ENCODE peak calls at places on chromosomes 12 and 14, in nine cellular contexts. A is mammary epithelial cell; V is lower lobe of right lung; X is stomach; M is CD8-positive, alpha-beta memory T cell; H is upper lobe of right lung; D is neural progenitor cell; U is lung; S is IMR-90. F is an unnamed sample.

GRCh38 chr12:19710811-19711793 is 271.8 kb downstream of the AEBP2 start:
- DNase-seq in A (no peak), V (no peak), X (no peak), M (no peak), H (no peak), D (no peak), U (no peak), S (no peak), F (no peak)

GRCh38 chr12:65720739-65721138 is 103.5 kb upstream of the HMGA2 start:
- DNase-seq in A (no peak), V (no peak), X (no peak), M (no peak), H (no peak), D (peak), U (no peak), S (no peak), F (no peak)

GRCh38 chr12:25769076-25769945 is 189.2 kb upstream of the RASSF8 start:
- DNase-seq in A (peak), V (no peak), X (no peak), M (no peak), H (no peak), D (no peak), U (no peak), S (peak), F (no peak)

GRCh38 chr12:33205986-33206385 is 233.6 kb downstream of the SYT10 start:
- DNase-seq in A (peak), V (no peak), X (no peak), M (no peak), H (no peak), D (no peak), U (no peak), S (no peak), F (no peak)

GRCh38 chr14:75059642-75060041 is 4.2 kb downstream of the ACYP1 start:
- DNase-seq in A (peak), V (no peak), X (no peak), M (no peak), H (no peak), D (no peak), U (no peak), S (peak), F (no peak)

GRCh38 chr14:105292810-105293711 is 7.7 kb downstream of the BRF1 start:
- DNase-seq in A (no peak), V (no peak), X (no peak), M (no peak), H (no peak), D (no peak), U (no peak), S (no peak), F (no peak)

GRCh38 chr12:108815875-108816594 is 41.3 kb downstream of the SSH1 start:
- DNase-seq in A (peak), V (no peak), X (no peak), M (no peak), H (no peak), D (no peak), U (no peak), S (peak), F (no peak)

GRCh38 chr12:87529386-87529785 is 499.8 kb downstream of the C12orf50 start:
- DNase-seq in A (no peak), V (no peak), X (no peak), M (no peak), H (no peak), D (no peak), U (no peak), S (no peak), F (no peak)

GRCh38 chr12:132724506-132725220 is 14.0 kb downstream of the PGAM5 start:
- DNase-seq in A (no peak), V (no peak), X (no peak), M (no peak), H (no peak), D (no peak), U (no peak), S (no peak), F (no peak)

DNA sequence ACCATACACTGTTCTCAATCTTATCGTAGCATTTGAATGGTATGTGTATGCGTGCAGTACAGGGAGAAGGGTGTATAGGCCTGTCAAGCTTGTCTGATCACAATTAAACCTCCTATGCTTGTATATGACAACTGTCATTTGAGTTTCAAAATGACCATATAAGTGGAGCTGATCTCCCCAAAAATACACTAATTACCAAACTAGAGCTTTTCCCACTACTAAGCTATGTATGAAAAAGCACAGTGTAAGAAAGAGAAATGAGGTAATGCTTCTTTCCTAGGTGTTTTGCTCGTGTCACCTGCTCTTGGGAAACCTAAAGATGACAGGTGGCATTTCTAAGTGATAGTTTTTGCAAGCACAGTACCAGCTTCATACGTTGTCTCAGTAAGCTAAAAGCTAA is 1.1 kb upstream of the STK38L start:
- DNase-seq in A (no peak), V (no peak), X (no peak), M (no peak), H (no peak), D (no peak), U (no peak), S (no peak), F (no peak)
- H3K27ac ChIP-seq in A (no peak), V (no peak), X (peak), M (no peak), H (no peak), D (no peak), U (peak), S (no peak), F (no peak)

DNA sequence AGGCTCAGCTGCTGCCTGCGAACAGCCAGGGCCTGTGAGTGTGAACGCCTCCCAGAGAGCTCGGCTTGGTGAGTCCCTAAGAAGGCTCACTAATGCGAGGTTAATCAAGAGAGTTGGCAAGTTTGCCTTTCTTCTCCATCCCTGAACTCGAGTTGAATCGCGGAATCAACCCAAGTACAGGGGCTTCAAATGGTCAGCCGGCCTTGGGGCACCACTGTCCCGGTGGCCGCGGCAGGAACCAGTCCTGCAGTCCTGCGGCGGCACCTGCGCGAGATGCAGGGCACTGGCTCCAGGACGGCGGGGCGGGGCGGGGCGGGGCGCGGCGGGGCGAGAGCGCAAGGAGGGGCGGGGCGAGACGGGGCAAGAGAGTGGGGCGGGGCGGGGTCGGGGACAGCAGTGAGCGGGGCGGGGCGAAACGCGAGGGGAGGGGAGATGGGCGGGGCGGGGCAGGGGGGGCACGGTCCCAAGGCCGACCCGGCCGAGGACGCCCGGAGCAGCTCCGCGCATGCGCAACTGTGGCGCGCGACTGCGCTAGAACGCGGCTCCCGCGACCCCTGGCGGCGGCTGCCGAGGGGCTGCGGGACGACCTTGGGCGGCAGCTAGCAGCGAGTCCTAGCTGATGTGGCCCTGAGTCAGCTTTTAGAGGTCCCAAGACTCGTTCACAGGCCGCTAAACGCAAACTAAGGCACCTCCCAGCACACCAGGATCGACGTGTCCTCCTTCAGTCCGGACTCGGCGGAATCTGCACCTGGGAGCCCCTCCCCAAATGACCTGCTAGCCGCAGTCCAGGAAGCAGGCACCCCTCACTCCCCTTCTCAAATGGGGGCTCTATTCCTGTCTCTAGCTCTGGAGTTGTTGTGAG is 58.0 kb downstream of the TTC7B start:
- DNase-seq in A (peak), V (peak), X (peak), M (peak), H (peak), D (peak), U (peak), S (peak), F (peak)
- H3K27ac ChIP-seq in A (peak), V (peak), X (peak), M (peak), H (peak), D (no peak), U (peak), S (peak), F (peak)

DNA sequence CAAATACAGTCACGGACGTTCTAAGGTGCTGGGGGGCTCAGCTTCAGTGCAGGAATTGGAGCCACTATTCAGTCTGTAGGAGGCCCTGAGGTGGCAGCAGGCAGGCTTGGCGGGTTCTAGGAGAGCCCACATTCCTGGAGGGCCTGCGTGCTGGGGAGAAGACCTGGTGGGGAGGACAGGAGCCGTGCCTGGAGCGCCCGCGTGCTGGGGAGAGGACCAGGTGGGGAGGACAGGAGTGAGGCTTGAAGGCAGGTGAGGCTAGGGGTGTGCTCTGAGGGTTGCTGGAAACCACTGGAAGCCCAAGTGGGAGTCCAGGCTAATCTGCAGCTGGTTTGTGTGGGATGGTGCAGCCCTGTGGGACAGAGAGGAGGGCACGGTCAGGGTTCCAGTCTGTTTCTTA is 23.1 kb downstream of the RHOF start:
- DNase-seq in A (no peak), V (no peak), X (no peak), M (no peak), H (no peak), D (no peak), U (no peak), S (no peak), F (no peak)
- H3K27ac ChIP-seq in A (no peak), V (no peak), X (no peak), M (peak), H (no peak), D (no peak), U (no peak), S (no peak), F (no peak)

GRCh38 chr12:95998611-95999300 is 2.6 kb upstream of the HAL start:
- DNase-seq in A (peak), V (no peak), X (no peak), M (peak), H (no peak), D (peak), U (peak), S (peak), F (no peak)
- H3K27ac ChIP-seq in A (no peak), V (peak), X (no peak), M (no peak), H (no peak), D (no peak), U (no peak), S (no peak), F (no peak)

DNA sequence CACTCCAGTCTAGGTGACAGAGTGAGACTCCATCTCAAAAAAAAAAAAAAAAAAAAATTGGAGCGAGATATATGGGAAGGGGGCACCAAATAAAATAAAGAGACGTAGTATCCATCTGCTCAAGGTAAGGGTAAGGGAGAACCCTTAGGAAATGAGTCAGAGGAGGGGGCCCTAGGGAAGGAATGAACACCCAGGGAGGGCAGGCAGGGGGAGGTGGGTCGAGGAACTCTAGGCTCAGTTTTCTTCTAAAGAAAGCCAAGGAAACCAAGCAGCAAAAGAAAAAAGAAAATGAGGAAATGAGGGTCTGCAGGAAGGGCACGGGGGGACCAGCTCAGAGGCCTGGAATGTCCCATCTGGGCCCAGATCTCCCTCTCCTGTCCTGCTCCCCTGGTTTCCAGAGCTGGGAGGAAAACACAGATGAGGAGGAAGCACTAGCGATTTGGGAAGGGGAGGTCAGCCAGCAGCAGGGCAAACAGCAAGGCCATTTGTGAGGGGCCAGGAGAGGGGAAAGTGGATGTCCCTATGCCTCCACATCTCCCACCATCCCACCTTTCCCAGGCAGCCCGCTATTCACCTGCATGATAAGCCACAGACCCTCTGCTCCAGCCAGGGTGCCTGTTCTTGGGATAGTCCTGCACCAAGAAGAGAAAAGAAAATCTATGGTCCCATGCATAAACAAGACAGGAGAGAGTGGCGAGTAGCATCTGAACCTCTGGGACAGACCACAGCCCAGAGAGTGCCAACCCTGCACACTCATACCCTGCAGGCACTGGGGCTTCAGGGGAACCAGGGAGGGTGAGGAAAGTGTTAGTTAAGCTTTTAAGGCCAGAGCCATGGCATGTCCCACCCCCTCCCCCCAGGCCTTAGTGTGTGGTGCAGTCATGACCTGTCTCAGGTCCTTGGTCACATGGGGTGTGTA is 11.9 kb downstream of the SPRYD3 start:
- DNase-seq in A (no peak), V (no peak), X (peak), M (no peak), H (peak), D (no peak), U (no peak), S (no peak), F (no peak)
- H3K27ac ChIP-seq in A (no peak), V (no peak), X (no peak), M (no peak), H (no peak), D (no peak), U (no peak), S (peak), F (no peak)

GRCh38 chr12:468671-469389 is 9.1 kb downstream of the B4GALNT3 start:
- DNase-seq in A (no peak), V (no peak), X (peak), M (no peak), H (no peak), D (no peak), U (no peak), S (peak), F (no peak)
- H3K27ac ChIP-seq in A (no peak), V (peak), X (peak), M (no peak), H (no peak), D (no peak), U (peak), S (no peak), F (no peak)

GRCh38 chr12:130825771-130826150 is 13.3 kb downstream of the STX2 start:
- DNase-seq in A (no peak), V (no peak), X (no peak), M (no peak), H (no peak), D (no peak), U (no peak), S (no peak), F (no peak)
- H3K27ac ChIP-seq in A (no peak), V (peak), X (no peak), M (no peak), H (peak), D (no peak), U (no peak), S (peak), F (no peak)

GRCh38 chr14:22566845-22567244 is 22.2 kb downstream of the DAD1 start:
- DNase-seq in A (no peak), V (no peak), X (no peak), M (no peak), H (no peak), D (no peak), U (no peak), S (no peak), F (no peak)
- H3K27ac ChIP-seq in A (no peak), V (peak), X (peak), M (peak), H (no peak), D (no peak), U (no peak), S (no peak), F (no peak)

GRCh38 chr12:28708918-28709371 is 440.1 kb upstream of the FAR2 start:
- DNase-seq in A (no peak), V (no peak), X (no peak), M (no peak), H (no peak), D (no peak), U (no peak), S (peak), F (no peak)
- H3K27ac ChIP-seq in A (no peak), V (no peak), X (no peak), M (no peak), H (no peak), D (no peak), U (no peak), S (no peak), F (no peak)

GRCh38 chr12:2156333-2156732 is 103.5 kb downstream of the CACNA1C start:
- DNase-seq in A (no peak), V (no peak), X (no peak), M (no peak), H (no peak), D (no peak), U (no peak), S (peak), F (no peak)
- H3K27ac ChIP-seq in A (no peak), V (no peak), X (no peak), M (no peak), H (no peak), D (no peak), U (no peak), S (no peak), F (no peak)

F was measured in substantia nigra.